ENCODE peak calls at places on chromosomes 16 and 17, in nine cellular contexts. One of them, this sample, is unnamed.

GRCh38 chr16:88404769-88405168 is 22.0 kb downstream of the ZNF469 start:
- DNase-seq in mesendoderm: no peak
- DNase-seq in colonic mucosa: no peak
- DNase-seq in sigmoid colon: no peak
- DNase-seq in GM23248: no peak
- DNase-seq in IMR-90: no peak
- DNase-seq in ascending aorta: no peak
- DNase-seq in cardiac fibroblast: no peak
- DNase-seq in hepatocyte: no peak
- DNase-seq in this sample: no peak

GRCh38 chr17:16150251-16150859 is 65.0 kb downstream of the NCOR1 start:
- DNase-seq in mesendoderm: no peak
- DNase-seq in colonic mucosa: no peak
- DNase-seq in sigmoid colon: no peak
- DNase-seq in GM23248: peak
- DNase-seq in IMR-90: peak
- DNase-seq in ascending aorta: no peak
- DNase-seq in cardiac fibroblast: peak
- DNase-seq in hepatocyte: no peak
- DNase-seq in this sample: peak

GRCh38 chr17:68910256-68910705 is 44.9 kb downstream of the ABCA8 start:
- DNase-seq in mesendoderm: peak
- DNase-seq in colonic mucosa: no peak
- DNase-seq in sigmoid colon: peak
- DNase-seq in GM23248: peak
- DNase-seq in IMR-90: peak
- DNase-seq in ascending aorta: no peak
- DNase-seq in cardiac fibroblast: peak
- DNase-seq in hepatocyte: no peak
- DNase-seq in this sample: no peak

GRCh38 chr16:6453742-6454141 is 878.9 kb upstream of the RBFOX1 start:
- DNase-seq in mesendoderm: no peak
- DNase-seq in colonic mucosa: no peak
- DNase-seq in sigmoid colon: no peak
- DNase-seq in GM23248: no peak
- DNase-seq in IMR-90: no peak
- DNase-seq in ascending aorta: no peak
- DNase-seq in cardiac fibroblast: no peak
- DNase-seq in hepatocyte: no peak
- DNase-seq in this sample: no peak

GRCh38 chr17:45171338-45172231 is 9.9 kb downstream of the HEXIM2 start:
- DNase-seq in mesendoderm: peak
- DNase-seq in colonic mucosa: peak
- DNase-seq in sigmoid colon: peak
- DNase-seq in GM23248: peak
- DNase-seq in IMR-90: no peak
- DNase-seq in ascending aorta: no peak
- DNase-seq in cardiac fibroblast: peak
- DNase-seq in hepatocyte: peak
- DNase-seq in this sample: peak

GRCh38 chr17:57862990-57863667 is 13.3 kb upstream of the MRPS23 start:
- DNase-seq in mesendoderm: peak
- DNase-seq in colonic mucosa: no peak
- DNase-seq in sigmoid colon: peak
- DNase-seq in GM23248: no peak
- DNase-seq in IMR-90: no peak
- DNase-seq in ascending aorta: no peak
- DNase-seq in cardiac fibroblast: no peak
- DNase-seq in hepatocyte: no peak
- DNase-seq in this sample: no peak

GRCh38 chr17:75722076-75722475 is 817 bp downstream of the ITGB4 start:
- DNase-seq in mesendoderm: no peak
- DNase-seq in colonic mucosa: peak
- DNase-seq in sigmoid colon: no peak
- DNase-seq in GM23248: no peak
- DNase-seq in IMR-90: no peak
- DNase-seq in ascending aorta: no peak
- DNase-seq in cardiac fibroblast: no peak
- DNase-seq in hepatocyte: no peak
- DNase-seq in this sample: no peak

GRCh38 chr16:74607310-74607966 is 524 bp upstream of the GLG1 start:
- DNase-seq in mesendoderm: no peak
- DNase-seq in colonic mucosa: no peak
- DNase-seq in sigmoid colon: no peak
- DNase-seq in GM23248: no peak
- DNase-seq in IMR-90: no peak
- DNase-seq in ascending aorta: no peak
- DNase-seq in cardiac fibroblast: no peak
- DNase-seq in hepatocyte: no peak
- DNase-seq in this sample: no peak

GRCh38 chr16:87583453-87584131 is 18.7 kb upstream of the JPH3 start:
- DNase-seq in mesendoderm: no peak
- DNase-seq in colonic mucosa: no peak
- DNase-seq in sigmoid colon: no peak
- DNase-seq in GM23248: peak
- DNase-seq in IMR-90: peak
- DNase-seq in ascending aorta: no peak
- DNase-seq in cardiac fibroblast: peak
- DNase-seq in hepatocyte: no peak
- DNase-seq in this sample: no peak

GRCh38 chr17:27995554-27995953 is 46.9 kb upstream of the NLK start:
- DNase-seq in mesendoderm: no peak
- DNase-seq in colonic mucosa: no peak
- DNase-seq in sigmoid colon: no peak
- DNase-seq in GM23248: no peak
- DNase-seq in IMR-90: no peak
- DNase-seq in ascending aorta: no peak
- DNase-seq in cardiac fibroblast: no peak
- DNase-seq in hepatocyte: no peak
- DNase-seq in this sample: no peak

GRCh38 chr17:15381707-15382106 is 40.3 kb upstream of the TEKT3 start:
- DNase-seq in mesendoderm: no peak
- DNase-seq in colonic mucosa: no peak
- DNase-seq in sigmoid colon: no peak
- DNase-seq in GM23248: no peak
- DNase-seq in IMR-90: peak
- DNase-seq in ascending aorta: no peak
- DNase-seq in cardiac fibroblast: no peak
- DNase-seq in hepatocyte: peak
- DNase-seq in this sample: no peak

GRCh38 chr16:86515780-86516617 is 5.7 kb downstream of the FOXF1 start:
- DNase-seq in mesendoderm: peak
- DNase-seq in colonic mucosa: no peak
- DNase-seq in sigmoid colon: no peak
- DNase-seq in GM23248: peak
- DNase-seq in IMR-90: peak
- DNase-seq in ascending aorta: no peak
- DNase-seq in cardiac fibroblast: peak
- DNase-seq in hepatocyte: no peak
- DNase-seq in this sample: no peak

GRCh38 chr16:86516618-86517003 is 6.3 kb downstream of the FOXF1 start:
- DNase-seq in mesendoderm: peak
- DNase-seq in colonic mucosa: no peak
- DNase-seq in sigmoid colon: peak
- DNase-seq in GM23248: peak
- DNase-seq in IMR-90: peak
- DNase-seq in ascending aorta: no peak
- DNase-seq in cardiac fibroblast: no peak
- DNase-seq in hepatocyte: no peak
- DNase-seq in this sample: no peak

GRCh38 chr16:86517652-86518258 is 7.4 kb downstream of the FOXF1 start:
- DNase-seq in mesendoderm: peak
- DNase-seq in colonic mucosa: peak
- DNase-seq in sigmoid colon: peak
- DNase-seq in GM23248: peak
- DNase-seq in IMR-90: peak
- DNase-seq in ascending aorta: no peak
- DNase-seq in cardiac fibroblast: peak
- DNase-seq in hepatocyte: peak
- DNase-seq in this sample: no peak

GRCh38 chr16:86515420-86515779 is 5.1 kb downstream of the FOXF1 start:
- DNase-seq in mesendoderm: peak
- DNase-seq in colonic mucosa: no peak
- DNase-seq in sigmoid colon: peak
- DNase-seq in GM23248: no peak
- DNase-seq in IMR-90: peak
- DNase-seq in ascending aorta: no peak
- DNase-seq in cardiac fibroblast: no peak
- DNase-seq in hepatocyte: no peak
- DNase-seq in this sample: no peak

DNA sequence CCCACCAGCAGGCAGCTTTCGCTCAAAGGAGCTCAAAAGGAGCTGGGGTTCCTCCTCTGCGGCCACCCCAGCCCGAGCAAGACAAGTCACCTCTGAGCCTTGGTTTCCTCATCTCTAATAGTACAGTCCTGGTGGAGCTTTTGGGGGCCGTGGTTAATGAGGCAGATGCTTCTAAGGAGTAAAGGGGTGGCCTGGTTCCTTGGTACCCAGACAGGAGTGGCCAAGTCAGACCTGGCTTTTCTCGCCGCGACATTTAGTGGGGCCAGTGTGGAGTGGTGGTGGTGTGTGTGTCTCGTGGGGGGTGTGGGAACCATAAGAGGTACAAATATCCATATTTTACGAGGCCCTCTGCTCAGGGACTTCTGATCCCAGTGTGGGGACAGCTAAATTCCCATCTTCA is 6.7 kb downstream of the FOXF1 start:
- DNase-seq in mesendoderm: no peak
- DNase-seq in colonic mucosa: no peak
- DNase-seq in sigmoid colon: peak
- DNase-seq in GM23248: no peak
- DNase-seq in IMR-90: peak
- DNase-seq in ascending aorta: no peak
- DNase-seq in cardiac fibroblast: no peak
- DNase-seq in hepatocyte: no peak
- DNase-seq in this sample: no peak
- H3K4me3 ChIP-seq in mesendoderm: no peak
- H3K4me3 ChIP-seq in colonic mucosa: peak
- H3K4me3 ChIP-seq in sigmoid colon: peak
- H3K4me3 ChIP-seq in GM23248: no peak
- H3K4me3 ChIP-seq in IMR-90: peak
- H3K4me3 ChIP-seq in ascending aorta: no peak
- H3K4me3 ChIP-seq in cardiac fibroblast: no peak
- H3K4me3 ChIP-seq in hepatocyte: no peak
- H3K4me3 ChIP-seq in this sample: no peak

GRCh38 chr16:16945207-16945606 is 525.6 kb downstream of the XYLT1 start:
- DNase-seq in mesendoderm: no peak
- DNase-seq in colonic mucosa: no peak
- DNase-seq in sigmoid colon: no peak
- DNase-seq in GM23248: no peak
- DNase-seq in IMR-90: no peak
- DNase-seq in ascending aorta: no peak
- DNase-seq in cardiac fibroblast: no peak
- DNase-seq in hepatocyte: peak
- DNase-seq in this sample: no peak
- H3K4me3 ChIP-seq in mesendoderm: no peak
- H3K4me3 ChIP-seq in colonic mucosa: no peak
- H3K4me3 ChIP-seq in sigmoid colon: no peak
- H3K4me3 ChIP-seq in GM23248: no peak
- H3K4me3 ChIP-seq in IMR-90: no peak
- H3K4me3 ChIP-seq in ascending aorta: no peak
- H3K4me3 ChIP-seq in cardiac fibroblast: no peak
- H3K4me3 ChIP-seq in hepatocyte: no peak
- H3K4me3 ChIP-seq in this sample: no peak

DNA sequence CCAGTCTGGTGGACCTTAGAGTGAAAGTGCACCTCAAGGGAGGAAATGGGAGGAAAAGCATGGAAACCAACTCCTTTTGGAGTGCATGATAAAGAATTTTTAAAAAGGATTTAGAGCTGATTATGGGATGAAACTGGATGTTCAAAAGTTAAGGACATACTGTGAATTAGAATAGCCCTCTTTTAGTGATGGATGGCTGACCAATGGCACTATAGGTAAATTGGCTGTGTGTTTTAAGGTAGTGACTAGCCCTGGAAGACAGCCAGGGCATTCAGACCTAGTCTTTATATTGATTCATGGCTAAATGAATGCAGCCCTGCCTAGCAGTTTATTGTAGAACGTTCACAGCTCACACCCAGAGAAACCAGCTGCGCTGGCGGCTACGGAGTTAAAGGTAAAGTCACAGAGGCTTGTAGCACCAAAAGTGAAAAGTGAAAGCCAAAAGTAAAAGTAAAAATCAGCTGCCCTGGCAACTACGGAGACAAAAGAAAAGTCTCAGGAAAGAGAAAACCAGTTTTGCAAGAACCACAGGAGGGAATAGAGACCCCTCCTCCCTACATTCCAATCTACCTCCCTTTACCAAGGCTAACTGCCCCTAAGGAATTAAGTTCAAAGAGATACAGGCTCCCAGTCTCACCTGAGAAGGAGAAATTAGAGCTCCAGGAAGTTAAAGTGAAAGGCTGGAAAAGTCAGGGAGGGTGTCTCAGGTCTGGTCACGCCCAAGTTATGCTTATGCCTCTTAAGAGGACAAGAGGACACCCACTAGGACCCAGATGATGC is 21.8 kb downstream of the ACSM1 start:
- DNase-seq in mesendoderm: peak
- DNase-seq in colonic mucosa: peak
- DNase-seq in sigmoid colon: peak
- DNase-seq in GM23248: peak
- DNase-seq in IMR-90: no peak
- DNase-seq in ascending aorta: no peak
- DNase-seq in cardiac fibroblast: peak
- DNase-seq in hepatocyte: peak
- DNase-seq in this sample: no peak
- H3K4me3 ChIP-seq in mesendoderm: no peak
- H3K4me3 ChIP-seq in colonic mucosa: peak
- H3K4me3 ChIP-seq in sigmoid colon: peak
- H3K4me3 ChIP-seq in GM23248: no peak
- H3K4me3 ChIP-seq in IMR-90: no peak
- H3K4me3 ChIP-seq in ascending aorta: peak
- H3K4me3 ChIP-seq in cardiac fibroblast: peak
- H3K4me3 ChIP-seq in hepatocyte: no peak
- H3K4me3 ChIP-seq in this sample: no peak

GRCh38 chr16:12901204-12901596 is 198 bp upstream of the SHISA9 start:
- DNase-seq in mesendoderm: peak
- DNase-seq in colonic mucosa: no peak
- DNase-seq in sigmoid colon: no peak
- DNase-seq in GM23248: no peak
- DNase-seq in IMR-90: no peak
- DNase-seq in ascending aorta: no peak
- DNase-seq in cardiac fibroblast: no peak
- DNase-seq in hepatocyte: peak
- DNase-seq in this sample: no peak
- H3K4me3 ChIP-seq in mesendoderm: peak
- H3K4me3 ChIP-seq in colonic mucosa: no peak
- H3K4me3 ChIP-seq in sigmoid colon: peak
- H3K4me3 ChIP-seq in GM23248: no peak
- H3K4me3 ChIP-seq in IMR-90: no peak
- H3K4me3 ChIP-seq in ascending aorta: peak
- H3K4me3 ChIP-seq in cardiac fibroblast: no peak
- H3K4me3 ChIP-seq in hepatocyte: no peak
- H3K4me3 ChIP-seq in this sample: peak

GRCh38 chr17:34781571-34782108 is 179.6 kb downstream of the CCT6B start:
- DNase-seq in mesendoderm: peak
- DNase-seq in colonic mucosa: no peak
- DNase-seq in sigmoid colon: no peak
- DNase-seq in GM23248: peak
- DNase-seq in IMR-90: peak
- DNase-seq in ascending aorta: no peak
- DNase-seq in cardiac fibroblast: no peak
- DNase-seq in hepatocyte: no peak
- DNase-seq in this sample: no peak
- H3K4me3 ChIP-seq in mesendoderm: no peak
- H3K4me3 ChIP-seq in colonic mucosa: no peak
- H3K4me3 ChIP-seq in sigmoid colon: no peak
- H3K4me3 ChIP-seq in GM23248: no peak
- H3K4me3 ChIP-seq in IMR-90: no peak
- H3K4me3 ChIP-seq in ascending aorta: no peak
- H3K4me3 ChIP-seq in cardiac fibroblast: no peak
- H3K4me3 ChIP-seq in hepatocyte: no peak
- H3K4me3 ChIP-seq in this sample: no peak

This sample was measured in skeletal muscle cell.